ENCODE peak calls at places on chromosomes 4 and X, in six cellular contexts. S is M059J; I is heart left ventricle; D is NCI-H1048; J is nucleus accumbens; B is stimulated activated CD4-positive, alpha-beta T cell treated with anti-CD3 and anti-CD28 coated beads, Interleukin-4, amount 100 ng/mL, for 4 hours. G is an unnamed sample.

GRCh38 chr4:92615049-92615448 is 311.3 kb downstream of the GRID2 start:
- DNase-seq in I (no peak), S (no peak), D (no peak), J (no peak), B (no peak), G (no peak)

GRCh38 chrX:130974323-130974722 is 71.3 kb upstream of the ENOX2 start:
- DNase-seq in S (peak), J (no peak), I (no peak), B (no peak), D (no peak), G (peak)

GRCh38 chrX:68947882-68948605 is 119.2 kb downstream of the EFNB1 start:
- DNase-seq in D (no peak), B (no peak), J (no peak), S (no peak), I (no peak), G (peak)

GRCh38 chrX:153733651-153734240 is 9.1 kb downstream of the ABCD1 start:
- DNase-seq in D (no peak), B (no peak), J (no peak), S (no peak), I (no peak), G (no peak)

GRCh38 chr4:137707626-137708025 is 175.3 kb upstream of the PCDH18 start:
- DNase-seq in I (no peak), J (no peak), S (peak), D (no peak), B (no peak), G (peak)

GRCh38 chrX:41339148-41339547 is 5.2 kb downstream of the DDX3X start:
- DNase-seq in J (no peak), I (no peak), B (no peak), D (no peak), S (no peak), G (no peak)

GRCh38 chr4:145589923-145590702 is 29.1 kb upstream of the MMAA start:
- DNase-seq in I (no peak), B (no peak), S (no peak), J (no peak), D (no peak), G (no peak)

GRCh38 chr4:3257691-3258482 is 8.9 kb downstream of the MSANTD1 start:
- DNase-seq in J (no peak), B (no peak), D (no peak), S (peak), I (peak), G (peak)

GRCh38 chr4:26723216-26723615 is 137.4 kb upstream of the STIM2 start:
- DNase-seq in J (no peak), S (no peak), I (no peak), D (no peak), B (no peak), G (no peak)

GRCh38 chr4:56909083-56909981 is 1.6 kb downstream of the REST start:
- DNase-seq in I (peak), S (peak), J (peak), D (peak), B (no peak), G (peak)

GRCh38 chr4:83358410-83358809 is 23.8 kb upstream of the HPSE start:
- DNase-seq in I (no peak), J (no peak), D (no peak), B (no peak), S (peak), G (peak)

GRCh38 chr4:66577922-66578321 is 907.6 kb upstream of the EPHA5 start:
- DNase-seq in B (no peak), I (no peak), D (no peak), J (no peak), S (peak), G (no peak)

GRCh38 chr4:91116861-91117260 is 989.7 kb downstream of the CCSER1 start:
- DNase-seq in J (no peak), B (no peak), I (no peak), D (no peak), S (peak), G (no peak)

GRCh38 chrX:101708180-101708579 is 48.5 kb upstream of the ARMCX2 start:
- DNase-seq in S (peak), J (no peak), B (no peak), D (no peak), I (no peak), G (no peak)